ENCODE peak calls at places on chromosomes 6 and 20, in eight cellular contexts. Z is foreskin fibroblast; G is H9; X is activated gamma-delta T cell treated with Interleukin-2 at 50 U/mL for 16 hours; E is renal cortical epithelial cell; B is stimulated activated naive B cell treated with anti-CD40 and anti-IgM and Interleukin-4, amounts not matched to agents 10 μg/mL and 1 μg/mL and 100 μg/mL, for 72 hours; K is LHCN-M2; W is ACHN. U is an unnamed sample.
A peak's percentile ranks its signal among the peaks of the same experiment; 100 is the strongest.

GRCh38 chr6:128161839-128162238 is 261.0 kb upstream of the THEMIS start:
- DNase-seq in G (no peak), K (no peak), Z (no peak), X (no peak), B (no peak), E (no peak), W (no peak), U (no peak)

GRCh38 chr6:42217165-42217522 is 517 bp downstream of the MRPS10 start:
- DNase-seq in W (no peak), E (no peak), X (no peak), B (no peak), G (no peak), Z (no peak), K (no peak), U (no peak)

GRCh38 chr6:139927236-139927635 is 552.8 kb upstream of the CITED2 start:
- DNase-seq in Z (peak; percentile 88), X (no peak), B (no peak), K (peak; percentile 79), E (no peak), W (no peak), G (no peak), U (no peak)

GRCh38 chr6:169247991-169248390 is 5.7 kb downstream of the THBS2 start:
- DNase-seq in G (no peak), B (no peak), Z (no peak), W (no peak), E (no peak), X (no peak), K (no peak), U (no peak)

GRCh38 chr6:12548526-12548925 is 168.0 kb upstream of the PHACTR1 start:
- DNase-seq in B (no peak), Z (peak; percentile 28), W (no peak), X (no peak), E (peak; percentile 73), G (no peak), K (peak; percentile 77), U (no peak)

GRCh38 chr6:8166156-8166555 is 63.8 kb upstream of the EEF1E1 start:
- DNase-seq in X (no peak), G (no peak), W (no peak), E (no peak), B (no peak), K (no peak), Z (no peak), U (no peak)

GRCh38 chr6:21451546-21452013 is 142.0 kb upstream of the SOX4 start:
- DNase-seq in X (no peak), Z (no peak), G (no peak), E (no peak), B (no peak), K (no peak), W (no peak), U (no peak)

GRCh38 chr20:38304845-38305447 is 990 bp downstream of the BPI start:
- DNase-seq in E (no peak), W (peak; percentile 15), Z (peak; percentile 68), B (no peak), X (no peak), K (peak; percentile 32), G (peak; percentile 71), U (peak; percentile 28)

GRCh38 chr20:46362931-46363872 is 43.2 kb downstream of the ELMO2 start:
- DNase-seq in G (no peak), X (no peak), K (no peak), B (no peak), Z (no peak), E (no peak), W (no peak), U (no peak)

GRCh38 chr6:26330835-26331808 is 33.9 kb upstream of the BTN3A2 start:
- DNase-seq in B (peak; percentile 27), G (peak; percentile 66), Z (peak; percentile 73), E (no peak), W (peak; percentile 47), K (peak; percentile 44), X (no peak), U (no peak)

GRCh38 chr6:155259202-155259601 is 4.6 kb upstream of the CLDN20 start:
- DNase-seq in G (no peak), W (no peak), B (no peak), X (no peak), Z (no peak), E (no peak), K (no peak), U (no peak)

GRCh38 chr20:2851086-2851485 is 10.5 kb downstream of the VPS16 start:
- DNase-seq in G (no peak), Z (no peak), B (no peak), K (no peak), X (no peak), E (no peak), W (no peak), U (no peak)

GRCh38 chr6:41336824-41337223 is 1.4 kb downstream of the NCR2 start:
- DNase-seq in W (no peak), B (no peak), K (no peak), E (no peak), G (no peak), Z (no peak), X (no peak), U (no peak)